ENCODE peak calls at places on chromosomes 4 and X, in ten cellular contexts. F is GM12865; A is GM04504; S is effector CD4-positive, alpha-beta T cell; Y is HCEC 1CT; I is nephron progenitor cell; W is kidney epithelial cell; T is sciatic nerve; B is foreskin fibroblast; Q is M059J. N is an unnamed sample.

GRCh38 chr4:20829958-20830357 is 129.7 kb downstream of the PACRGL start:
- DNase-seq in I (no peak), T (no peak), A (no peak), B (peak; percentile 63), F (no peak), S (no peak), Q (no peak), Y (peak; percentile 49), W (no peak), N (no peak)

GRCh38 chrX:153533041-153533565 is 15.7 kb downstream of the ATP2B3 start:
- DNase-seq in I (no peak), S (no peak), F (no peak), W (no peak), T (no peak), Y (peak; percentile 1), B (no peak), A (no peak), Q (peak; percentile 29), N (no peak)

GRCh38 chr4:142322996-142323395 is 523.1 kb downstream of the INPP4B start:
- DNase-seq in W (no peak), A (no peak), T (no peak), Q (no peak), I (no peak), S (no peak), B (peak; percentile 28), Y (no peak), F (no peak), N (no peak)

GRCh38 chr4:72318771-72319170 is 250.2 kb downstream of the ADAMTS3 start:
- DNase-seq in Y (no peak), Q (peak; percentile 32), W (peak; percentile 45), T (no peak), I (no peak), B (peak; percentile 37), A (no peak), F (no peak), S (no peak), N (no peak)

GRCh38 chr4:168803727-168804126 is 206.3 kb downstream of the CBR4 start:
- DNase-seq in T (no peak), F (no peak), I (peak; percentile 12), B (peak; percentile 53), S (no peak), W (peak; percentile 72), Q (peak; percentile 53), A (no peak), Y (peak; percentile 54), N (no peak)

GRCh38 chr4:106987314-106987713 is 48.8 kb downstream of the DKK2 start:
- DNase-seq in I (no peak), F (no peak), W (no peak), Q (no peak), S (no peak), T (no peak), A (no peak), B (peak; percentile 7), Y (no peak), N (no peak)

GRCh38 chrX:110992611-110993010 is 103.4 kb upstream of the PAK3 start:
- DNase-seq in W (no peak), Q (peak; percentile 29), A (no peak), B (peak; percentile 6), T (no peak), Y (no peak), F (peak; percentile 27), I (peak; percentile 41), S (peak; percentile 3), N (no peak)

GRCh38 chr4:145686991-145687390 is 7.0 kb downstream of the C4orf51 start:
- DNase-seq in S (no peak), F (no peak), Y (no peak), T (no peak), W (no peak), Q (no peak), I (no peak), B (no peak), A (no peak), N (no peak)